ENCODE peak calls at places on chromosomes 13 and 19, in nine cellular contexts. One of them, this sample, is unnamed.

GRCh38 chr19:32498641-32499200 is 82.3 kb upstream of the PDCD5 start:
- DNase-seq in B cell: no peak
- DNase-seq in brain microvascular endothelial cell: no peak
- DNase-seq in mucosa of descending colon: no peak
- DNase-seq in choroid plexus epithelial cell: no peak
- DNase-seq in AG10803: no peak
- DNase-seq in glutamatergic neuron: no peak
- DNase-seq in osteocyte: no peak
- DNase-seq in tibial artery: no peak
- DNase-seq in this sample: no peak

GRCh38 chr13:87356314-87356713 is 314.9 kb upstream of the SLITRK5 start:
- DNase-seq in B cell: no peak
- DNase-seq in brain microvascular endothelial cell: no peak
- DNase-seq in mucosa of descending colon: peak; percentile 20
- DNase-seq in choroid plexus epithelial cell: no peak
- DNase-seq in AG10803: no peak
- DNase-seq in glutamatergic neuron: no peak
- DNase-seq in osteocyte: no peak
- DNase-seq in tibial artery: no peak
- DNase-seq in this sample: no peak

GRCh38 chr13:34420975-34421719 is 520.9 kb upstream of the NBEA start:
- DNase-seq in B cell: no peak
- DNase-seq in brain microvascular endothelial cell: no peak
- DNase-seq in mucosa of descending colon: no peak
- DNase-seq in choroid plexus epithelial cell: no peak
- DNase-seq in AG10803: no peak
- DNase-seq in glutamatergic neuron: no peak
- DNase-seq in osteocyte: no peak
- DNase-seq in tibial artery: no peak
- DNase-seq in this sample: no peak

GRCh38 chr19:55339225-55340143 is at the start of gene KMT5C:
- DNase-seq in B cell: peak; percentile 98
- DNase-seq in brain microvascular endothelial cell: peak; percentile 100
- DNase-seq in mucosa of descending colon: peak; percentile 100
- DNase-seq in choroid plexus epithelial cell: peak; percentile 100
- DNase-seq in AG10803: peak; percentile 100
- DNase-seq in glutamatergic neuron: peak; percentile 100
- DNase-seq in osteocyte: peak; percentile 100
- DNase-seq in tibial artery: peak; percentile 100
- DNase-seq in this sample: peak; percentile 100

GRCh38 chr13:77554079-77554478 is 18.6 kb downstream of the SCEL start:
- DNase-seq in B cell: no peak
- DNase-seq in brain microvascular endothelial cell: no peak
- DNase-seq in mucosa of descending colon: no peak
- DNase-seq in choroid plexus epithelial cell: no peak
- DNase-seq in AG10803: no peak
- DNase-seq in glutamatergic neuron: no peak
- DNase-seq in osteocyte: no peak
- DNase-seq in tibial artery: no peak
- DNase-seq in this sample: no peak

GRCh38 chr13:106100261-106100919 is 435.1 kb downstream of the EFNB2 start:
- DNase-seq in B cell: no peak
- DNase-seq in brain microvascular endothelial cell: no peak
- DNase-seq in mucosa of descending colon: peak; percentile 89
- DNase-seq in choroid plexus epithelial cell: no peak
- DNase-seq in AG10803: no peak
- DNase-seq in glutamatergic neuron: no peak
- DNase-seq in osteocyte: no peak
- DNase-seq in tibial artery: no peak
- DNase-seq in this sample: no peak

GRCh38 chr13:113759525-113760137 is 605 bp downstream of the TMEM255B start:
- DNase-seq in B cell: no peak
- DNase-seq in brain microvascular endothelial cell: no peak
- DNase-seq in mucosa of descending colon: no peak
- DNase-seq in choroid plexus epithelial cell: peak; percentile 7
- DNase-seq in AG10803: no peak
- DNase-seq in glutamatergic neuron: no peak
- DNase-seq in osteocyte: no peak
- DNase-seq in tibial artery: peak; percentile 43
- DNase-seq in this sample: no peak

GRCh38 chr19:1102407-1103106 is 1.2 kb upstream of the GPX4 start:
- DNase-seq in B cell: no peak
- DNase-seq in brain microvascular endothelial cell: peak; percentile 96
- DNase-seq in mucosa of descending colon: no peak
- DNase-seq in choroid plexus epithelial cell: peak; percentile 99
- DNase-seq in AG10803: peak; percentile 100
- DNase-seq in glutamatergic neuron: no peak
- DNase-seq in osteocyte: no peak
- DNase-seq in tibial artery: peak; percentile 85
- DNase-seq in this sample: no peak

GRCh38 chr19:3367572-3368440 is 1.4 kb downstream of the NFIC start:
- DNase-seq in B cell: no peak
- DNase-seq in brain microvascular endothelial cell: no peak
- DNase-seq in mucosa of descending colon: no peak
- DNase-seq in choroid plexus epithelial cell: no peak
- DNase-seq in AG10803: no peak
- DNase-seq in glutamatergic neuron: no peak
- DNase-seq in osteocyte: no peak
- DNase-seq in tibial artery: no peak
- DNase-seq in this sample: peak; percentile 46

GRCh38 chr13:37755349-37755748 is 114.2 kb downstream of the TRPC4 start:
- DNase-seq in B cell: no peak
- DNase-seq in brain microvascular endothelial cell: no peak
- DNase-seq in mucosa of descending colon: no peak
- DNase-seq in choroid plexus epithelial cell: no peak
- DNase-seq in AG10803: no peak
- DNase-seq in glutamatergic neuron: no peak
- DNase-seq in osteocyte: no peak
- DNase-seq in tibial artery: no peak
- DNase-seq in this sample: no peak

GRCh38 chr13:28611654-28612131 is 47.2 kb upstream of the POMP start:
- DNase-seq in B cell: no peak
- DNase-seq in brain microvascular endothelial cell: peak; percentile 21
- DNase-seq in mucosa of descending colon: peak; percentile 19
- DNase-seq in choroid plexus epithelial cell: peak; percentile 24
- DNase-seq in AG10803: no peak
- DNase-seq in glutamatergic neuron: no peak
- DNase-seq in osteocyte: no peak
- DNase-seq in tibial artery: no peak
- DNase-seq in this sample: no peak

GRCh38 chr13:24459234-24459633 is 53.3 kb downstream of the PARP4 start:
- DNase-seq in B cell: no peak
- DNase-seq in brain microvascular endothelial cell: peak; percentile 48
- DNase-seq in mucosa of descending colon: no peak
- DNase-seq in choroid plexus epithelial cell: peak; percentile 91
- DNase-seq in AG10803: peak; percentile 78
- DNase-seq in glutamatergic neuron: no peak
- DNase-seq in osteocyte: no peak
- DNase-seq in tibial artery: no peak
- DNase-seq in this sample: no peak

GRCh38 chr19:495047-495439 is 1.2 kb upstream of the MADCAM1 start:
- DNase-seq in B cell: no peak
- DNase-seq in brain microvascular endothelial cell: no peak
- DNase-seq in mucosa of descending colon: no peak
- DNase-seq in choroid plexus epithelial cell: no peak
- DNase-seq in AG10803: no peak
- DNase-seq in glutamatergic neuron: no peak
- DNase-seq in osteocyte: no peak
- DNase-seq in tibial artery: no peak
- DNase-seq in this sample: peak; percentile 44

GRCh38 chr13:111461445-111462149 is 141.2 kb downstream of the TEX29 start:
- DNase-seq in B cell: no peak
- DNase-seq in brain microvascular endothelial cell: no peak
- DNase-seq in mucosa of descending colon: no peak
- DNase-seq in choroid plexus epithelial cell: no peak
- DNase-seq in AG10803: no peak
- DNase-seq in glutamatergic neuron: no peak
- DNase-seq in osteocyte: no peak
- DNase-seq in tibial artery: no peak
- DNase-seq in this sample: no peak

GRCh38 chr13:30576528-30576927 is 41.2 kb upstream of the USPL1 start:
- DNase-seq in B cell: no peak
- DNase-seq in brain microvascular endothelial cell: peak; percentile 53
- DNase-seq in mucosa of descending colon: peak; percentile 10
- DNase-seq in choroid plexus epithelial cell: peak; percentile 72
- DNase-seq in AG10803: no peak
- DNase-seq in glutamatergic neuron: no peak
- DNase-seq in osteocyte: no peak
- DNase-seq in tibial artery: no peak
- DNase-seq in this sample: no peak

GRCh38 chr19:40908981-40909380 is 26.9 kb upstream of the CYP2A7 start:
- DNase-seq in B cell: peak; percentile 34
- DNase-seq in brain microvascular endothelial cell: no peak
- DNase-seq in mucosa of descending colon: peak; percentile 59
- DNase-seq in choroid plexus epithelial cell: peak; percentile 69
- DNase-seq in AG10803: no peak
- DNase-seq in glutamatergic neuron: peak; percentile 44
- DNase-seq in osteocyte: no peak
- DNase-seq in tibial artery: no peak
- DNase-seq in this sample: no peak

GRCh38 chr19:3276341-3276799 is 51.9 kb downstream of the CELF5 start:
- DNase-seq in B cell: peak; percentile 59
- DNase-seq in brain microvascular endothelial cell: no peak
- DNase-seq in mucosa of descending colon: peak; percentile 75
- DNase-seq in choroid plexus epithelial cell: peak; percentile 4
- DNase-seq in AG10803: no peak
- DNase-seq in glutamatergic neuron: peak; percentile 66
- DNase-seq in osteocyte: no peak
- DNase-seq in tibial artery: no peak
- DNase-seq in this sample: no peak

GRCh38 chr19:51702103-51702753 is 9.1 kb downstream of the SPACA6 start:
- DNase-seq in B cell: no peak
- DNase-seq in brain microvascular endothelial cell: no peak
- DNase-seq in mucosa of descending colon: peak; percentile 62
- DNase-seq in choroid plexus epithelial cell: peak; percentile 67
- DNase-seq in AG10803: peak; percentile 74
- DNase-seq in glutamatergic neuron: peak; percentile 70
- DNase-seq in osteocyte: no peak
- DNase-seq in tibial artery: peak; percentile 85
- DNase-seq in this sample: peak; percentile 81

GRCh38 chr13:40164137-40164536 is 502.3 kb downstream of the FOXO1 start:
- DNase-seq in B cell: no peak
- DNase-seq in brain microvascular endothelial cell: no peak
- DNase-seq in mucosa of descending colon: no peak
- DNase-seq in choroid plexus epithelial cell: peak; percentile 69
- DNase-seq in AG10803: no peak
- DNase-seq in glutamatergic neuron: no peak
- DNase-seq in osteocyte: no peak
- DNase-seq in tibial artery: peak; percentile 39
- DNase-seq in this sample: no peak

GRCh38 chr13:45807520-45808099 is 43.9 kb downstream of the SIAH3 start:
- DNase-seq in B cell: peak; percentile 31
- DNase-seq in brain microvascular endothelial cell: peak; percentile 44
- DNase-seq in mucosa of descending colon: peak; percentile 33
- DNase-seq in choroid plexus epithelial cell: peak; percentile 66
- DNase-seq in AG10803: peak; percentile 52
- DNase-seq in glutamatergic neuron: peak; percentile 62
- DNase-seq in osteocyte: no peak
- DNase-seq in tibial artery: no peak
- DNase-seq in this sample: no peak

GRCh38 chr13:52010890-52011689 is at the start of gene ATP7B:
- DNase-seq in B cell: peak; percentile 30
- DNase-seq in brain microvascular endothelial cell: no peak
- DNase-seq in mucosa of descending colon: peak; percentile 53
- DNase-seq in choroid plexus epithelial cell: no peak
- DNase-seq in AG10803: no peak
- DNase-seq in glutamatergic neuron: peak; percentile 55
- DNase-seq in osteocyte: no peak
- DNase-seq in tibial artery: peak; percentile 23
- DNase-seq in this sample: peak; percentile 49
- TF ChIP-seq CTCF in B cell: peak; percentile 6
- TF ChIP-seq CTCF in brain microvascular endothelial cell: peak; percentile 46
- TF ChIP-seq CTCF in mucosa of descending colon: no peak
- TF ChIP-seq CTCF in choroid plexus epithelial cell: peak; percentile 36
- TF ChIP-seq CTCF in AG10803: peak; percentile 25
- TF ChIP-seq CTCF in glutamatergic neuron: no peak
- TF ChIP-seq CTCF in osteocyte: peak; percentile 17
- TF ChIP-seq CTCF in tibial artery: no peak
- TF ChIP-seq CTCF in this sample: peak; percentile 4

GRCh38 chr19:54114340-54114826 is 1.1 kb downstream of the TFPT start:
- DNase-seq in B cell: peak; percentile 28
- DNase-seq in brain microvascular endothelial cell: peak; percentile 36
- DNase-seq in mucosa of descending colon: peak; percentile 43
- DNase-seq in choroid plexus epithelial cell: peak; percentile 67
- DNase-seq in AG10803: peak; percentile 35
- DNase-seq in glutamatergic neuron: no peak
- DNase-seq in osteocyte: no peak
- DNase-seq in tibial artery: peak; percentile 41
- DNase-seq in this sample: no peak
- TF ChIP-seq CTCF in B cell: no peak
- TF ChIP-seq CTCF in brain microvascular endothelial cell: no peak
- TF ChIP-seq CTCF in mucosa of descending colon: no peak
- TF ChIP-seq CTCF in choroid plexus epithelial cell: no peak
- TF ChIP-seq CTCF in AG10803: no peak
- TF ChIP-seq CTCF in glutamatergic neuron: no peak
- TF ChIP-seq CTCF in osteocyte: no peak
- TF ChIP-seq CTCF in tibial artery: no peak
- TF ChIP-seq CTCF in this sample: no peak

GRCh38 chr19:38478273-38478971 is 44.9 kb downstream of the RYR1 start:
- DNase-seq in B cell: no peak
- DNase-seq in brain microvascular endothelial cell: peak; percentile 1
- DNase-seq in mucosa of descending colon: no peak
- DNase-seq in choroid plexus epithelial cell: peak; percentile 11
- DNase-seq in AG10803: no peak
- DNase-seq in glutamatergic neuron: no peak
- DNase-seq in osteocyte: no peak
- DNase-seq in tibial artery: no peak
- DNase-seq in this sample: no peak
- TF ChIP-seq CTCF in B cell: no peak
- TF ChIP-seq CTCF in brain microvascular endothelial cell: peak; percentile 44
- TF ChIP-seq CTCF in mucosa of descending colon: no peak
- TF ChIP-seq CTCF in choroid plexus epithelial cell: peak; percentile 23
- TF ChIP-seq CTCF in AG10803: peak; percentile 3
- TF ChIP-seq CTCF in glutamatergic neuron: no peak
- TF ChIP-seq CTCF in osteocyte: no peak
- TF ChIP-seq CTCF in tibial artery: no peak
- TF ChIP-seq CTCF in this sample: no peak

DNA sequence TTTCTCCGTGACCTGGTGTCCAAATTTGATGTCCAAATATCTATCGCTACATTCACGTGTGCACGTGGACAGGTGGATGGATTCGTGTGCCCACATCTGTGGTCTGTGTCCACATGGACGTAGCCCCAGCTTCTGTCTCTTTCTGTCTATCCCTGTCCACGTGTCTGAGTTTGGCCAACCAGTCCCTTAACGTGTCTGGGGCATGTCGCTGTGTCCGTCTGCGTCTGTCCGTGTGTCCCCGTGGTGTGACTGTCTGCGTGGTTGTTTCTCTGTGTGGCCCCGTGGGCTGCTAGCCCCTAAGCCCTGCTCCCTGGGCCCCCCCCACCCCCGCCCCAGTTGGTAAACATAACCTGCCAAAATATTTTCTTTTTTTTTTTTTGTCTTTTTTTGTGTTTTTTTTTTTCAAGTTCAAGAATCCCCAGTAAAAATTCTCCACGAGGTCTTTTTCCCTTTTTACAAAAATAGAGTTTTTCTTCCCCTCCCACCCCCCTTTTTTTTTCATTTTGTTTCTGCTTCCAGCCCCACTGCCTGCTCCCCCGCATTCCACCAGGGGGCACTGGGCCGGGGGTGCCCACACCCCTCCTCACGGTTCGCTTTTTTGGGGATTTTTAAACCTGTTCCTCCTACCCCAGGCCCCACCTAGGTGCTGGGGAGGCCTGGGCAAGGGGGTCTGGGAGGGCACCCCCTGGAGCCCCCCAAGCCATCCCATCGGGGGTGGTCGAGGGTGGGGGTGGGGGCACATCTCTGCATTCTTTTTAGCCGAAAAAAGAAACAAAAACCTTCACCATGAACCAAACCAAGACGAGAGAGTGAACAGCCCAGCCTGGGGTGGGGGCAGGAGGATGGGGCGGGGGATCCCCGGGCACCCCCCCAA is 18.3 kb downstream of the PRKCSH start:
- DNase-seq in B cell: peak; percentile 85
- DNase-seq in brain microvascular endothelial cell: no peak
- DNase-seq in mucosa of descending colon: no peak
- DNase-seq in choroid plexus epithelial cell: no peak
- DNase-seq in AG10803: no peak
- DNase-seq in glutamatergic neuron: peak; percentile 54
- DNase-seq in osteocyte: no peak
- DNase-seq in tibial artery: no peak
- DNase-seq in this sample: no peak
- TF ChIP-seq CTCF in B cell: peak; percentile 65
- TF ChIP-seq CTCF in brain microvascular endothelial cell: peak; percentile 67
- TF ChIP-seq CTCF in mucosa of descending colon: no peak
- TF ChIP-seq CTCF in choroid plexus epithelial cell: peak; percentile 50
- TF ChIP-seq CTCF in AG10803: peak; percentile 31
- TF ChIP-seq CTCF in glutamatergic neuron: peak; percentile 58
- TF ChIP-seq CTCF in osteocyte: peak; percentile 26
- TF ChIP-seq CTCF in tibial artery: no peak
- TF ChIP-seq CTCF in this sample: peak; percentile 22

This sample was measured in psoas muscle.